ENCODE peak calls at places on chromosomes 1 and 21, in five cellular contexts. One of them, this sample, is unnamed.

GRCh38 chr21:43913928-43914327 is 48.9 kb downstream of the AGPAT3 start:
- DNase-seq in NB4: peak
- DNase-seq in suprapubic skin: peak
- DNase-seq in breast epithelium: no peak
- DNase-seq in adrenal gland: peak
- DNase-seq in this sample: no peak

GRCh38 chr1:226882631-226883409 is 12.4 kb downstream of the PSEN2 start:
- DNase-seq in NB4: no peak
- DNase-seq in suprapubic skin: no peak
- DNase-seq in breast epithelium: no peak
- DNase-seq in adrenal gland: peak
- DNase-seq in this sample: no peak

GRCh38 chr1:94672934-94673333 is 131.4 kb upstream of the F3 start:
- DNase-seq in NB4: no peak
- DNase-seq in suprapubic skin: no peak
- DNase-seq in breast epithelium: no peak
- DNase-seq in adrenal gland: no peak
- DNase-seq in this sample: no peak

GRCh38 chr1:21308847-21309652 is 18.8 kb upstream of the ECE1 start:
- DNase-seq in NB4: no peak
- DNase-seq in suprapubic skin: no peak
- DNase-seq in breast epithelium: no peak
- DNase-seq in adrenal gland: peak
- DNase-seq in this sample: no peak

GRCh38 chr1:198443374-198444233 is 96.9 kb downstream of the ATP6V1G3 start:
- DNase-seq in NB4: peak
- DNase-seq in suprapubic skin: no peak
- DNase-seq in breast epithelium: no peak
- DNase-seq in adrenal gland: no peak
- DNase-seq in this sample: no peak

GRCh38 chr1:113534875-113535274 is 144.6 kb downstream of the MAGI3 start:
- DNase-seq in NB4: no peak
- DNase-seq in suprapubic skin: no peak
- DNase-seq in breast epithelium: no peak
- DNase-seq in adrenal gland: no peak
- DNase-seq in this sample: no peak

GRCh38 chr1:47906466-47907191 is 90.6 kb downstream of the TRABD2B start:
- DNase-seq in NB4: no peak
- DNase-seq in suprapubic skin: no peak
- DNase-seq in breast epithelium: no peak
- DNase-seq in adrenal gland: no peak
- DNase-seq in this sample: no peak

GRCh38 chr21:18349468-18349867 is 54.1 kb downstream of the TMPRSS15 start:
- DNase-seq in NB4: no peak
- DNase-seq in suprapubic skin: no peak
- DNase-seq in breast epithelium: no peak
- DNase-seq in adrenal gland: no peak
- DNase-seq in this sample: no peak

GRCh38 chr1:222897527-222898190 is 82.8 kb downstream of the DISP1 start:
- DNase-seq in NB4: no peak
- DNase-seq in suprapubic skin: no peak
- DNase-seq in breast epithelium: no peak
- DNase-seq in adrenal gland: no peak
- DNase-seq in this sample: no peak

GRCh38 chr21:31606081-31606874 is 53.2 kb upstream of the SOD1 start:
- DNase-seq in NB4: no peak
- DNase-seq in suprapubic skin: no peak
- DNase-seq in breast epithelium: no peak
- DNase-seq in adrenal gland: no peak
- DNase-seq in this sample: no peak

GRCh38 chr1:168504064-168504837 is 39.5 kb downstream of the XCL2 start:
- DNase-seq in NB4: peak
- DNase-seq in suprapubic skin: peak
- DNase-seq in breast epithelium: no peak
- DNase-seq in adrenal gland: peak
- DNase-seq in this sample: no peak

GRCh38 chr1:67463298-67463960 is 33.2 kb upstream of the SERBP1 start:
- DNase-seq in NB4: no peak
- DNase-seq in suprapubic skin: no peak
- DNase-seq in breast epithelium: no peak
- DNase-seq in adrenal gland: no peak
- DNase-seq in this sample: no peak

GRCh38 chr1:156281281-156282142 is 1.1 kb downstream of the SMG5 start:
- DNase-seq in NB4: peak
- DNase-seq in suprapubic skin: no peak
- DNase-seq in breast epithelium: no peak
- DNase-seq in adrenal gland: peak
- DNase-seq in this sample: peak

GRCh38 chr21:16216595-16216994 is 486.8 kb downstream of the USP25 start:
- DNase-seq in NB4: no peak
- DNase-seq in suprapubic skin: no peak
- DNase-seq in breast epithelium: no peak
- DNase-seq in adrenal gland: no peak
- DNase-seq in this sample: no peak

GRCh38 chr1:54371936-54372385 is 34.2 kb downstream of the SSBP3 start:
- DNase-seq in NB4: no peak
- DNase-seq in suprapubic skin: no peak
- DNase-seq in breast epithelium: no peak
- DNase-seq in adrenal gland: no peak
- DNase-seq in this sample: no peak

GRCh38 chr1:36438715-36439114 is 11.5 kb downstream of the OSCP1 start:
- DNase-seq in NB4: no peak
- DNase-seq in suprapubic skin: no peak
- DNase-seq in breast epithelium: no peak
- DNase-seq in adrenal gland: no peak
- DNase-seq in this sample: no peak

GRCh38 chr21:35189077-35189863 is 140.2 kb upstream of the RUNX1 start:
- DNase-seq in NB4: no peak
- DNase-seq in suprapubic skin: no peak
- DNase-seq in breast epithelium: no peak
- DNase-seq in adrenal gland: no peak
- DNase-seq in this sample: no peak

GRCh38 chr1:59367269-59368006 is 70.5 kb downstream of the FGGY start:
- DNase-seq in NB4: peak
- DNase-seq in suprapubic skin: peak
- DNase-seq in breast epithelium: no peak
- DNase-seq in adrenal gland: peak
- DNase-seq in this sample: no peak

GRCh38 chr1:201686709-201687455 is 142.1 kb upstream of the IPO9 start:
- DNase-seq in NB4: peak
- DNase-seq in suprapubic skin: no peak
- DNase-seq in breast epithelium: no peak
- DNase-seq in adrenal gland: no peak
- DNase-seq in this sample: no peak

GRCh38 chr1:198387587-198387986 is 152.9 kb downstream of the ATP6V1G3 start:
- DNase-seq in NB4: no peak
- DNase-seq in suprapubic skin: no peak
- DNase-seq in breast epithelium: no peak
- DNase-seq in adrenal gland: no peak
- DNase-seq in this sample: no peak

GRCh38 chr1:185567006-185567405 is 167.2 kb upstream of the HMCN1 start:
- DNase-seq in NB4: peak
- DNase-seq in suprapubic skin: no peak
- DNase-seq in breast epithelium: no peak
- DNase-seq in adrenal gland: no peak
- DNase-seq in this sample: peak

GRCh38 chr1:37255111-37255795 is 219.1 kb upstream of the ZC3H12A start:
- DNase-seq in NB4: peak
- DNase-seq in suprapubic skin: no peak
- DNase-seq in breast epithelium: no peak
- DNase-seq in adrenal gland: peak
- DNase-seq in this sample: peak

GRCh38 chr1:160125761-160126160 is 10.2 kb downstream of the ATP1A2 start:
- DNase-seq in NB4: no peak
- DNase-seq in suprapubic skin: no peak
- DNase-seq in breast epithelium: no peak
- DNase-seq in adrenal gland: no peak
- DNase-seq in this sample: no peak

GRCh38 chr1:229557214-229557850 is 1.2 kb downstream of the ABCB10 start:
- DNase-seq in NB4: peak
- DNase-seq in suprapubic skin: no peak
- DNase-seq in breast epithelium: no peak
- DNase-seq in adrenal gland: no peak
- DNase-seq in this sample: peak

GRCh38 chr1:229557913-229558414 is 543 bp downstream of the ABCB10 start:
- DNase-seq in NB4: peak
- DNase-seq in suprapubic skin: peak
- DNase-seq in breast epithelium: no peak
- DNase-seq in adrenal gland: peak
- DNase-seq in this sample: peak

GRCh38 chr1:229556551-229556950 is 2.0 kb downstream of the ABCB10 start:
- DNase-seq in NB4: peak
- DNase-seq in suprapubic skin: no peak
- DNase-seq in breast epithelium: no peak
- DNase-seq in adrenal gland: no peak
- DNase-seq in this sample: peak

GRCh38 chr1:229554886-229555621 is 3.5 kb downstream of the ABCB10 start:
- DNase-seq in NB4: peak
- DNase-seq in suprapubic skin: no peak
- DNase-seq in breast epithelium: no peak
- DNase-seq in adrenal gland: no peak
- DNase-seq in this sample: peak

GRCh38 chr1:229558460-229559335 is at the start of gene ABCB10:
- DNase-seq in NB4: peak
- DNase-seq in suprapubic skin: peak
- DNase-seq in breast epithelium: peak
- DNase-seq in adrenal gland: peak
- DNase-seq in this sample: peak
- TF ChIP-seq POLR2A in NB4: peak
- TF ChIP-seq POLR2A in suprapubic skin: no peak
- TF ChIP-seq POLR2A in breast epithelium: no peak
- TF ChIP-seq POLR2A in adrenal gland: peak
- TF ChIP-seq POLR2A in this sample: peak

GRCh38 chr1:79501153-79501552 is 494.6 kb upstream of the ADGRL4 start:
- DNase-seq in NB4: no peak
- DNase-seq in suprapubic skin: no peak
- DNase-seq in breast epithelium: no peak
- DNase-seq in adrenal gland: no peak
- DNase-seq in this sample: no peak
- TF ChIP-seq POLR2A in NB4: no peak
- TF ChIP-seq POLR2A in suprapubic skin: no peak
- TF ChIP-seq POLR2A in breast epithelium: no peak
- TF ChIP-seq POLR2A in adrenal gland: no peak
- TF ChIP-seq POLR2A in this sample: no peak

GRCh38 chr1:8523641-8524206 is 205.8 kb downstream of the SLC45A1 start:
- DNase-seq in NB4: no peak
- DNase-seq in suprapubic skin: no peak
- DNase-seq in breast epithelium: no peak
- DNase-seq in adrenal gland: no peak
- DNase-seq in this sample: no peak

GRCh38 chr1:8524637-8525157 is 206.8 kb downstream of the SLC45A1 start:
- DNase-seq in NB4: no peak
- DNase-seq in suprapubic skin: no peak
- DNase-seq in breast epithelium: no peak
- DNase-seq in adrenal gland: no peak
- DNase-seq in this sample: no peak

GRCh38 chr1:8529901-8530300 is 212.0 kb downstream of the SLC45A1 start:
- DNase-seq in NB4: no peak
- DNase-seq in suprapubic skin: no peak
- DNase-seq in breast epithelium: no peak
- DNase-seq in adrenal gland: no peak
- DNase-seq in this sample: no peak

GRCh38 chr1:8520483-8520966 is 202.6 kb downstream of the SLC45A1 start:
- DNase-seq in NB4: no peak
- DNase-seq in suprapubic skin: no peak
- DNase-seq in breast epithelium: no peak
- DNase-seq in adrenal gland: no peak
- DNase-seq in this sample: no peak

DNA sequence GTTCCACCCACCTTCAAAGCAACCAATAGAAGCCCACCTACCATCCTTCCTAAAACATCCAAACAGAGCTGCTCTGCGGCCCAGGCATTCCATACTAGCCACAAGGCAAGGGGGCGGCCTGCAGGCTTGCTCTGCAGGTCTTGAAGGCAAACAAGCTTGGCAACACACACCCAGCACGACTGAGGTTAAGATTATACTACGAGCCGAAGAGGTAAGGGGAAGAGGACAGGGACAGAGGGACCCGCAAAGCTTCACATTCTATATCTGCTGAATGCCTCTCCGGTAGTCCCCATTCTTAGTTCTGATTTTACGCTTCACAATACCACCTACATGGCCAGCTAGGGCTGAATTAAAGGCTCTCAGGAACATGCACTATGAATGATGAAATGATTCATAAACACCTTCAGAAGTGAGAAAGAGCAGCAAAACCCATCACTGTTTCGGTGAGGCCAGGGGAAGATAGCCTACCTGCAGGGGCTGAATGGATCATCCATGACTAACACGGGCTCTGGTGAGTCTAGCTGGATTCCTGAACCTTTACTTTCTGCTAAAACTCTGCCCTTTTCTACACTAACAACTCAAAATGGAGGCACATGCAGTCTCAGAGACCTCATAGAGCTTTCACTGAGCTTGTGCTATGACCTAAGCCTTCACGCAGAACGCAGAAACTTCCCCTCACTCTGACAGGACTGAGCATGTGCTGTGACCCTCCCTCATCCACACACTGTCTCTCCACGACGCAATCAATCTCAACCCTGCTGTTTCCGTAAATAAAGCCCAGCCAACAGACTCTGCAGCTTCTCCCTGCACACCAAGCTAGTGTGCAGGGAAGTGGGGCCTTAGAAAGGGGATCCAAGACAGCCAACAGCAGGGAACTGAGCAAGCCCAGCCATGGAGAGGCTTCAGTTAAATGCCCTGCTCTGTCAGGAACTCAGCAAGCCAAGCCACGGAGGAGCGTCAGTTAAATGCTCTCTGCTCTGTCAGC is 207.7 kb downstream of the SLC45A1 start:
- DNase-seq in NB4: peak
- DNase-seq in suprapubic skin: peak
- DNase-seq in breast epithelium: peak
- DNase-seq in adrenal gland: peak
- DNase-seq in this sample: peak
- TF ChIP-seq POLR2A in NB4: peak
- TF ChIP-seq POLR2A in suprapubic skin: no peak
- TF ChIP-seq POLR2A in breast epithelium: no peak
- TF ChIP-seq POLR2A in adrenal gland: peak
- TF ChIP-seq POLR2A in this sample: no peak

DNA sequence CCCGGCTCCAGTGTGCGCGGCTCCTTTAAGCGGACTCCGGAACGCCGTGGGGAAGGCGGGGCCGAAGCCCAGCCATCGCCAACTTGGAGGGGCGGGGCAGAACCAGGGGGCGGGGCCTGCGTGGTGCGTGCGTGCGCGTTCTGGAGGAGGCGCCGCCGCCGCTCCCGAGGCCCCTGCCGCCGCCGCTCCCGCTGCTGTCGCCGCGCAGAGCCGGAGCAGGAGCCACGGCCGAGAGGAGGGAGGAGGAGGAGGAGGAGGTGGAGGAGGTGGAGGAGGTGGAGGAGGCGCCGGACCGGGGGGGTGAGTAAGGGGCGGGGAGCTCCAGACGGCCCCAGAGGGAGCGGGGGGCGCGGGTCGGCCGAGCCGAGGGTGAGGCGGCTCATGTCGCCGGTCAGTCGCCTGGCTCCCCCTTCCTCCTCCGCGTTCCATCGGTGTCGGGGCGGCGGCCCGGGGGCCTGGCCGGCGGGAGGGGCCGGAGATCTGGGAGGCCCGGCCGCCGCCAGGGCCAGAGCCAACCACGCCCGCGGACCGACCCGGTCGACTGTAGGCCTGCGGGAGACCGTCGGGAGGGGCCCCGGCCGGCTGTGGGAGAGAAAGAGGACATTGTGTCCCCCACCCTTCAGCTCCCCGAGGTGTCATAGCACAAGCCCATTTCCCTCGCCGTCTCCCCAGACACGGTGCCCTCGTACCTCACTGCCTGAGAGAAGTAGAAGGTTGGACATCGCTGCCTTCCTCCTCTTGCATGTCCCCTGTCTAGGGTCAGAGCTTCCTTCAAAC is at the start of gene RAP1A:
- DNase-seq in NB4: peak
- DNase-seq in suprapubic skin: peak
- DNase-seq in breast epithelium: peak
- DNase-seq in adrenal gland: peak
- DNase-seq in this sample: peak
- TF ChIP-seq POLR2A in NB4: peak
- TF ChIP-seq POLR2A in suprapubic skin: no peak
- TF ChIP-seq POLR2A in breast epithelium: peak
- TF ChIP-seq POLR2A in adrenal gland: peak
- TF ChIP-seq POLR2A in this sample: peak

This sample was measured in erythroblast.